ENCODE peak calls at places on chromosomes 4 and X, in six cellular contexts. Q is iPS DF 6.9, V is GM12892, N is GDM1, O is GM10248, S is substantia nigra. C is an unnamed sample.

GRCh38 chrX:155747520-155747919 is 133.6 kb upstream of the VAMP7 start:
- DNase-seq in Q (no peak), V (no peak), N (no peak), O (no peak), S (no peak), C (no peak)

GRCh38 chr4:111466821-111467605 is 678.2 kb upstream of the FAM241A start:
- DNase-seq in Q (no peak), V (no peak), N (no peak), O (no peak), S (no peak), C (no peak)

GRCh38 chrX:71997320-71997719 is 86.7 kb downstream of the NHSL2 start:
- DNase-seq in Q (no peak), V (no peak), N (no peak), O (no peak), S (no peak), C (no peak)

GRCh38 chr4:22515888-22516541 is at the start of gene ADGRA3:
- DNase-seq in Q (no peak), V (peak), N (peak), O (peak), S (no peak), C (peak)

GRCh38 chr4:2596153-2596552 is 59.7 kb downstream of the FAM193A start:
- DNase-seq in Q (no peak), V (no peak), N (no peak), O (no peak), S (no peak), C (no peak)

GRCh38 chrX:101602077-101602476 is 15.7 kb downstream of the ARMCX6 start:
- DNase-seq in Q (no peak), V (no peak), N (no peak), O (no peak), S (no peak), C (no peak)

GRCh38 chr4:4248885-4249203 is 821 bp upstream of the TMEM128 start:
- DNase-seq in Q (no peak), V (no peak), N (no peak), O (no peak), S (no peak), C (no peak)

GRCh38 chrX:74490249-74490648 is 69.0 kb downstream of the SLC16A2 start:
- DNase-seq in Q (no peak), V (no peak), N (no peak), O (no peak), S (no peak), C (no peak)

GRCh38 chrX:129654652-129655546 is at the start of gene APLN:
- DNase-seq in Q (no peak), V (no peak), N (no peak), O (no peak), S (peak), C (no peak)